ENCODE peak calls at places on chromosomes 7 and 10, in six cellular contexts. Y, L, D, A, S and N are unnamed samples.
A peak's percentile ranks its signal among the peaks of the same experiment; 100 is the strongest.

GRCh38 chr10:132301371-132302330 is 6.1 kb downstream of the STK32C start:
- DNase-seq in Y (no peak), L (peak; percentile 76), D (no peak), A (no peak), S (no peak), N (no peak)

GRCh38 chr7:37429435-37429791 is 19.3 kb downstream of the ELMO1 start:
- DNase-seq in Y (no peak), L (no peak), D (no peak), A (no peak), S (no peak), N (no peak)

GRCh38 chr7:146090023-146090645 is 26.5 kb upstream of the CNTNAP2 start:
- DNase-seq in Y (no peak), L (no peak), D (peak; percentile 49), A (peak; percentile 24), S (no peak), N (no peak)

GRCh38 chr7:142496545-142496991 is 238.7 kb upstream of the PRSS58 start:
- DNase-seq in Y (no peak), L (no peak), D (peak; percentile 40), A (peak; percentile 40), S (no peak), N (no peak)

GRCh38 chr7:38317457-38318037 is 44.1 kb upstream of the TARP start:
- DNase-seq in Y (no peak), L (no peak), D (no peak), A (no peak), S (no peak), N (no peak)

GRCh38 chr10:85622425-85622824 is 744.2 kb downstream of the GRID1 start:
- DNase-seq in Y (no peak), L (no peak), D (no peak), A (no peak), S (no peak), N (no peak)

GRCh38 chr10:96642973-96643372 is 56.2 kb upstream of the TM9SF3 start:
- DNase-seq in Y (peak; percentile 6), L (peak; percentile 91), D (peak; percentile 56), A (peak; percentile 30), S (no peak), N (no peak)

GRCh38 chr10:32338262-32338661 is 8.7 kb downstream of the EPC1 start:
- DNase-seq in Y (no peak), L (no peak), D (no peak), A (no peak), S (no peak), N (no peak)

GRCh38 chr10:116826803-116827202 is 22.5 kb upstream of the ENO4 start:
- DNase-seq in Y (no peak), L (no peak), D (no peak), A (no peak), S (peak; percentile 43), N (peak; percentile 80)

GRCh38 chr7:149562602-149563001 is 65.0 kb upstream of the ZNF746 start:
- DNase-seq in Y (no peak), L (no peak), D (no peak), A (no peak), S (no peak), N (peak; percentile 12)

GRCh38 chr10:124000792-124001201 is 92.6 kb downstream of the CHST15 start:
- DNase-seq in Y (no peak), L (peak; percentile 79), D (peak; percentile 20), A (peak; percentile 27), S (peak; percentile 31), N (no peak)

GRCh38 chr7:44625899-44626511 is 19.6 kb downstream of the OGDH start:
- DNase-seq in Y (no peak), L (no peak), D (no peak), A (no peak), S (no peak), N (no peak)

GRCh38 chr10:101906586-101907183 is 63.1 kb upstream of the KCNIP2 start:
- DNase-seq in Y (no peak), L (no peak), D (no peak), A (no peak), S (no peak), N (no peak)

GRCh38 chr7:155865830-155866545 is 53.7 kb upstream of the SHH start:
- DNase-seq in Y (no peak), L (peak; percentile 69), D (no peak), A (no peak), S (no peak), N (no peak)

GRCh38 chr10:122504551-122504950 is 43.2 kb downstream of the HTRA1 start:
- DNase-seq in Y (no peak), L (peak; percentile 96), D (no peak), A (peak; percentile 94), S (peak; percentile 72), N (peak; percentile 88)

GRCh38 chr10:76432274-76433012 is 1001.0 kb downstream of the LRMDA start:
- DNase-seq in Y (no peak), L (no peak), D (no peak), A (no peak), S (no peak), N (peak; percentile 64)

GRCh38 chr10:2885276-2885955 is 181.9 kb upstream of the PFKP start:
- DNase-seq in Y (no peak), L (no peak), D (no peak), A (no peak), S (no peak), N (no peak)

GRCh38 chr10:112553315-112553714 is 106.3 kb downstream of the VTI1A start:
- DNase-seq in Y (no peak), L (no peak), D (no peak), A (no peak), S (no peak), N (no peak)

GRCh38 chr10:77006836-77007511 is 630.6 kb downstream of the KCNMA1 start:
- DNase-seq in Y (no peak), L (no peak), D (no peak), A (no peak), S (no peak), N (no peak)

GRCh38 chr7:23470290-23471089 is at the start of gene IGF2BP3:
- DNase-seq in Y (no peak), L (no peak), D (peak; percentile 77), A (peak; percentile 95), S (no peak), N (peak; percentile 86)

GRCh38 chr7:87144173-87144657 is 8.0 kb upstream of the DMTF1 start:
- DNase-seq in Y (no peak), L (no peak), D (peak; percentile 57), A (no peak), S (no peak), N (no peak)

GRCh38 chr7:142150869-142151268 is 39.4 kb downstream of the MGAM2 start:
- DNase-seq in Y (no peak), L (no peak), D (no peak), A (no peak), S (no peak), N (no peak)

GRCh38 chr10:112949128-112949823 is 771 bp upstream of the TCF7L2 start:
- DNase-seq in Y (no peak), L (no peak), D (no peak), A (peak; percentile 40), S (no peak), N (no peak)

GRCh38 chr10:29328988-29329387 is 40.1 kb downstream of the LYZL1 start:
- DNase-seq in Y (no peak), L (peak; percentile 84), D (no peak), A (no peak), S (peak; percentile 47), N (peak; percentile 60)